ENCODE peak calls at places on chromosomes 11 and 22, in nine cellular contexts. Z is body of pancreas; C is CD4-positive, alpha-beta memory T cell; D is thoracic aorta; W is fibroblast of pulmonary artery; I is ovary; H is HL-60; M is NB4; U is AG09309. B is an unnamed sample.

GRCh38 chr22:27238935-27239510 is 562.5 kb downstream of the MN1 start:
- DNase-seq in Z (peak), C (no peak), D (peak), W (peak), I (peak), H (no peak), M (no peak), U (peak), B (no peak)

GRCh38 chr11:120224872-120225371 is 14.1 kb downstream of the OAF start:
- DNase-seq in Z (no peak), C (no peak), D (no peak), W (no peak), I (no peak), H (peak), M (peak), U (no peak), B (no peak)

GRCh38 chr11:126546191-126546590 is 190.7 kb downstream of the ST3GAL4 start:
- DNase-seq in Z (no peak), C (no peak), D (no peak), W (no peak), I (no peak), H (no peak), M (no peak), U (no peak), B (no peak)

GRCh38 chr11:88301478-88302140 is 35.9 kb downstream of the CTSC start:
- DNase-seq in Z (no peak), C (peak), D (no peak), W (no peak), I (no peak), H (no peak), M (no peak), U (peak), B (no peak)

GRCh38 chr11:76850815-76851214 is 9.9 kb upstream of the ACER3 start:
- DNase-seq in Z (no peak), C (no peak), D (no peak), W (no peak), I (no peak), H (no peak), M (no peak), U (no peak), B (no peak)

GRCh38 chr11:65355013-65355775 is 643 bp downstream of the TIGD3 start:
- DNase-seq in Z (peak), C (peak), D (no peak), W (no peak), I (peak), H (peak), M (peak), U (no peak), B (no peak)

GRCh38 chr11:120954381-120954780 is 69.5 kb upstream of the TBCEL start:
- DNase-seq in Z (no peak), C (no peak), D (no peak), W (no peak), I (no peak), H (no peak), M (no peak), U (no peak), B (no peak)

GRCh38 chr22:29722151-29722550 is 2.3 kb downstream of the CABP7 start:
- DNase-seq in Z (no peak), C (no peak), D (no peak), W (no peak), I (no peak), H (no peak), M (peak), U (no peak), B (no peak)

GRCh38 chr11:7573558-7574296 is 59.9 kb downstream of the PPFIBP2 start:
- DNase-seq in Z (no peak), C (no peak), D (no peak), W (no peak), I (no peak), H (no peak), M (no peak), U (no peak), B (peak)

GRCh38 chr22:28799125-28799833 is 1.1 kb downstream of the XBP1 start:
- DNase-seq in Z (peak), C (peak), D (peak), W (peak), I (peak), H (peak), M (peak), U (peak), B (no peak)

GRCh38 chr22:27870234-27871191 is 48.5 kb downstream of the PITPNB start:
- DNase-seq in Z (no peak), C (no peak), D (no peak), W (no peak), I (no peak), H (no peak), M (no peak), U (no peak), B (no peak)

GRCh38 chr11:9802291-9802861 is 138.5 kb downstream of the SWAP70 start:
- DNase-seq in Z (no peak), C (no peak), D (no peak), W (peak), I (no peak), H (no peak), M (no peak), U (peak), B (no peak)

DNA sequence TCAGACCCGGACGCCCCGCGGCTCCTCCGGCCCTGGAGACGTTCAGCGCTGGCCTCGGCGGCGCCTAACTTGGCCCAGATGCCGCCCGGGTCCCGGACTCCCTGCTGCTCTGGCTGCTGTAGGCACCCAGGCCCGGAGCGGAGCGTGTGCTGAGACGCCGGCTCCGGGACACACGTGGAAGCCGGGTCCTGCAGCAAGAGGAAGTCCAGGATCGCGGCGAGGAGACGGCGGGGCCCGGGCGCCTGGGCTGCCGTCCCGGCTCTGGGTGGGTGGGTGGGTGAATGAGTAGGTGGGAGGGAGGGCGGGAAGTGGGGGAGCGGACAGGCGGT is 223 bp downstream of the WT1 start:
- DNase-seq in Z (no peak), C (no peak), D (no peak), W (peak), I (no peak), H (peak), M (no peak), U (no peak), B (no peak)
- H3K4me3 ChIP-seq in Z (no peak), C (no peak), D (peak), W (peak), I (peak), H (peak), M (peak), U (no peak), B (peak)

DNA sequence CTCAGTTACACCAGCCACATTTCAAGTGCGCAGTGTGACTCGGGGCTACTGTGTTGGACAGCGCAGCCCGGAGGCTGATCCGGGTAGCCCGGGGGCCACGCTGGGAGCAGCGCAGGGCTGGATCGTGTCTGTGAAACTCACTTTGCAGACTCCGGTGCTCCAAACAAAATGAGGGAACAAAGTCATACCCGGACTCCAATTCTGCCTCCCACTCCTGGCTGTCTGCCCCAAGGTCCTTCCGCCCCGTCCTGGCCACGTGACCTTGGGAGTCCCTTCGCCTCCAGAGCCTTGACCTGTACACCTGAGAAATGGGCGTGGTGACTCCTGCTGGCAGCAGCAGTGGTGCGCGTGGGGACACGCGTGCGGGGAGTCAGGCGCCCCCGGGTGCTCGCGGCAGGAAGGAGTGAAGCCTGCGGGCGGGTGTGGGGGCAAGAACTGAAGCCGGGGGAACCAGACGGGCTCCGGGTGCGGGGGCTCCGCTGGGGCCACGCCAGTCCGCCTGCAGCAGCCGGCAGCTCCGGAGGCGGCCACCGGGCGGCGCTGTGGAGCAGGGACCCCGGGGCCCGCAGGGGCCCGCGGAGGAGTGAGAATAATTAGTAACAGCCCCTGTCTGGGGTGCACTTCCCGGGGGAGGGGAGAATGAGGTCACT is 42.4 kb downstream of the KCNJ4 start:
- DNase-seq in Z (peak), C (peak), D (no peak), W (no peak), I (no peak), H (no peak), M (no peak), U (no peak), B (no peak)
- H3K4me3 ChIP-seq in Z (no peak), C (no peak), D (peak), W (no peak), I (peak), H (peak), M (no peak), U (no peak), B (peak)

GRCh38 chr11:123556633-123557032 is 97.8 kb downstream of the SCN3B start:
- DNase-seq in Z (no peak), C (no peak), D (no peak), W (no peak), I (no peak), H (no peak), M (no peak), U (no peak), B (no peak)

GRCh38 chr11:123561046-123561781 is 93.2 kb downstream of the SCN3B start:
- DNase-seq in Z (peak), C (no peak), D (no peak), W (peak), I (peak), H (no peak), M (peak), U (no peak), B (peak)

GRCh38 chr11:123559418-123559817 is 95.0 kb downstream of the SCN3B start:
- DNase-seq in Z (no peak), C (no peak), D (no peak), W (no peak), I (no peak), H (no peak), M (no peak), U (no peak), B (no peak)

GRCh38 chr11:123560001-123560400 is 94.4 kb downstream of the SCN3B start:
- DNase-seq in Z (peak), C (no peak), D (no peak), W (peak), I (peak), H (no peak), M (no peak), U (peak), B (peak)

GRCh38 chr11:123558536-123559315 is 95.7 kb downstream of the SCN3B start:
- DNase-seq in Z (no peak), C (no peak), D (no peak), W (no peak), I (no peak), H (no peak), M (no peak), U (no peak), B (no peak)
- H3K4me3 ChIP-seq in Z (no peak), C (no peak), D (no peak), W (no peak), I (no peak), H (no peak), M (no peak), U (no peak), B (no peak)

GRCh38 chr11:62883677-62884076 is 3.0 kb downstream of the SLC3A2 start:
- DNase-seq in Z (no peak), C (no peak), D (no peak), W (no peak), I (no peak), H (no peak), M (no peak), U (no peak), B (no peak)
- H3K4me3 ChIP-seq in Z (no peak), C (no peak), D (peak), W (peak), I (no peak), H (peak), M (peak), U (peak), B (peak)

DNA sequence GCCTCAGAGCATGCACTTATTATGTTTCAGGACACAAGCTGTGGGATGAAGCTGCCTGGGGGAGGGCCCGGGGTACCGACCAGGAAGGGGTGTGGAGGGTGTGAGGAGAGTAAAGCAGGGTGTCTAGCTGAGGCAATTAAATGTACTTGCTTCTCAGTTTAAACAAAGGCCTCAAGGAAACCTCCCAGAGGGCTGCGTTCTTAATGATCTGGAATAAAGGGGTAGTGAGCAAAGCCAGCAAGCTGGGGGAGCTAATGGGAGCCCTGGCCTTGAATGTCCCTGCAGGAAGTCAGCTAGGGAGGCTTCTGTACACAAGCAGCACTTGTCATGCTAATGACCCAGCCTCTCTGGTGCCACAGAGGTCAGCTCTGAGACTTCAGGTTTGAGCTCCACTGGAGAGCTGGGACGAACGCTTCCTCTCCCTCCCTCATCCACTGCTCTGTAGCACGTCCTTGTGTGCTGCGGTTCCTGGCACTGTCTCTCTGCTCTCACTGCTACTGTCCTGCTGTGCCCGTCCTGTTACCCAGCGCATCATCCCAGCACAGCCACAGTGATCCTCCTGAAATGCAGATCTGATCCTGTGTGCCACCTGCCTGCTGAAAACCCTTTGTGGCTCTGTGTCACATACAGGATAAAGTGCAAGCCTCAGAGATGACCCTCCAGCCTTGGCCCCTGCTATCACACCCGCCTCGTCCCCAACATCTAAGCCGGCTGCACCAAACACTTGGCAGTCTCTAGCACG is 159.7 kb downstream of the DBX1 start:
- DNase-seq in Z (peak), C (no peak), D (no peak), W (no peak), I (peak), H (no peak), M (no peak), U (no peak), B (no peak)
- H3K4me3 ChIP-seq in Z (no peak), C (no peak), D (no peak), W (no peak), I (no peak), H (no peak), M (no peak), U (no peak), B (no peak)

DNA sequence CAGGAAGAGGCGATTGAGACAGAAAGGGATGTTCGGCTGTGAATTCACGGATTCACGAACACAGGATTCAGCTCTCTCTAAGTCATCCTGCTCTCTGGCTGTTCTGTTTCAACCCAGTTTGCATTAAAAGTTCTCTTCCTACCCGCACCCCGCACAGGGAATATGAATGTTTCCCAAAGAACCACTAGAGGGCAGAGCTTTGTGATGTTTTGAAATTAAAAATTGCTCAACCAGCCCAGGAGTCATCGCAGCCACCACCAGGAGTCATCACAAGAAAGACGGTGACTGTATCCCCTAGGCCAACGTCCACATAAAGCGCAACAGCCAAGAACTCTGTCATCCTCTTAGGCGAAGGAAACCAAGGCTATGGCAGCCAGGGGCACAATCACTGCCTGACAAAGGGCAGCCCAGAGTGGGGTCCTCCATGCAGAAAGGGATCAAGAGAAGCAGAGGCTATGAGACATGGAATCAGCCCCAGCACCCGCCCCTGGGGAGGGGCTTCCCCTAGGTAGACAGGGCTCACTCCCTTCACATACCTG is 122.4 kb downstream of the WT1 start:
- DNase-seq in Z (peak), C (no peak), D (no peak), W (peak), I (peak), H (peak), M (peak), U (no peak), B (no peak)
- H3K4me3 ChIP-seq in Z (no peak), C (no peak), D (no peak), W (peak), I (no peak), H (no peak), M (no peak), U (no peak), B (no peak)

DNA sequence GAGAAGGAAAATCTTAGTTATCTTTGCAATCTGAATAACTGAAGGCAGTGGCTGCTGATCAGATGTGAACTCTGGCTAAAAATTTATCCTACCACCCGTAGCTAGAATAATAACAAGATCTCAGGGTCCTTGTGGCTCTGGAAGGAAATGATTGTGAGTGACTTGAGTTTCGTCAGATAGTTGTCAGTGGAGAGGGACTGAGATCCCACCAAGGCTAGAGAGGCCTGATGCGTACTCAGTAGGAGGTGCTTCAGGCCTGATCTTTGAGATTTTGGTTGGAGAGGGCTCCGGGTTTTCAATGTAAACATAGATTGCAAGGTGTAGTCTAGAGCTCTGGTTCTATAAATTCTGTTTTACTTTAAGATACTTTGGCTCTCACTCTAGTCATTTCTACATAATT is 1.4 kb downstream of the MADD start:
- DNase-seq in Z (no peak), C (no peak), D (no peak), W (no peak), I (no peak), H (no peak), M (peak), U (no peak), B (no peak)
- H3K4me3 ChIP-seq in Z (no peak), C (peak), D (peak), W (peak), I (no peak), H (peak), M (peak), U (peak), B (peak)

GRCh38 chr22:23565942-23566715 is 14.0 kb downstream of the IGLL1 start:
- DNase-seq in Z (peak), C (no peak), D (no peak), W (no peak), I (peak), H (no peak), M (no peak), U (no peak), B (no peak)
- H3K4me3 ChIP-seq in Z (no peak), C (peak), D (peak), W (no peak), I (peak), H (no peak), M (no peak), U (no peak), B (peak)

DNA sequence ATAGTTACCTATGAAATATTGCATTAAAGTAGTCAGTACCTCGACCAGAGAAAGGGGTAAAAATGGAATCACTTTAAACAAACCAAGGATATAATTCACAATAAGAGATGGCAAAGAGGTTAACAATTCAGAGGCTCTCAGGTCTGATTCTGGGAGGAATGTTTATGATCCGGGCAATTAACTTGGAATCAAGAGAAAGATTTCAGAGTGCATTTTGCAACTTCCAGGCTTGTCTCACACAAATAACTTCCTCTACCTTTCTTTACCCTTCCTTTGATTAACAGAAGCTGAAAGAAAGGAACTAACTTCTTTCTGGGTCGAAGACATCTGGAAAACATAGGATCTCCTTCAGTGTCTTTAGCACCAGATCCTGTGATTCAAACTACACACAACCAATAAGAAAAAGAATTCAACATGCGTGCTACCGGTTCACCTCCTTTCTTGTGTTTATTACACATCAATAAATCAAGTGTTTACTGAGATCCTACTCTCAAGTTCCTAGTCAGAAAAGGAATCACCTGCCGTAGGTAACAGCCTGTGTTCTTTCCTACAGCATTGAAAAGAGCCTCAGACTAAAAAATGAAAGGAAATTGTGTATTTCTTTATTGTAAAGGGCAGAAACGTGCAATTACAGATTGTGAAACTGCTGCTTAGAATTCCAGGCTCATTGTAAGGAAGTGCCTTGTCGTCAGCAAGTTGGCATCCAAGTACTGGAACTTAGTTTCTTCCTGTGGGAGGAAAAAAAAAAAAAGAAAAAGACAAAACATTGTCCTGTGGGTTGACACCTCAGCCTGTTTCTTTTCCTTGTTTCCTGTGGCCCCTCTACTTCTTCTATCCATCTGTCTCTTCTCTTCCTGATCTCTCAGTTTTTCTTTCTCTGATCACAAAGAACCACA is 29.5 kb downstream of the CARD18 start:
- DNase-seq in Z (no peak), C (no peak), D (no peak), W (peak), I (no peak), H (no peak), M (no peak), U (no peak), B (no peak)
- H3K4me3 ChIP-seq in Z (no peak), C (no peak), D (peak), W (no peak), I (no peak), H (no peak), M (no peak), U (no peak), B (no peak)

DNA sequence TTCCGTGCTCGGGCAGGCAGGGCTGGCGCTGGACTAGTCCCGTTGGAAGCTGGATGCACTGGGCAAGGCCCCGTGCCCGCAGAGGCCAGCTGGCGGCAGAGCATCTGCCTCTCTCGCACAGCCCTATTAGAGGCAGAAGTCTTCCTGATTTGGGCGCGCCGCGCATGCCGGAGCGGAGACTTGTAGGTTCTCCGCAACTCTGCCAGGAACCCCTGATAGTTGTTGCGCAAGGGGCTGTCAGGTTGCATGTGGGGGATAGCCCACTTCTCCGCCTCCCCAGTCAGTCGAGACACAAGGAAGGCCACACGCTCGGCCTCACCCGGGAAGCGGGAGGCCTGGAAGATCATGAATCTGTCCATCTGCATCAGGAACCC is 1.2 kb downstream of the RTL6 start:
- DNase-seq in Z (no peak), C (no peak), D (no peak), W (no peak), I (peak), H (no peak), M (no peak), U (no peak), B (no peak)
- H3K4me3 ChIP-seq in Z (no peak), C (no peak), D (no peak), W (peak), I (peak), H (no peak), M (no peak), U (peak), B (peak)